ENCODE peak calls at places on chromosomes 16 and 17, in ten cellular contexts. Q is mucosa of descending colon, W is WERI-Rb-1, M is heart left ventricle, N is uterus, S is body of pancreas, C is pancreas, Z is OCI-LY7, E is upper lobe of right lung, D is Peyer's patch. L is an unnamed sample.

GRCh38 chr17:36188891-36189306 is 7.7 kb downstream of the CCL3L1 start:
- DNase-seq in Q (no peak), W (no peak), M (peak; percentile 46), N (no peak), S (peak; percentile 24), C (no peak), Z (peak; percentile 43), E (no peak), D (peak; percentile 86), L (peak; percentile 62)

GRCh38 chr16:59047114-59047513 is 313.0 kb upstream of the GOT2 start:
- DNase-seq in Q (no peak), W (no peak), M (no peak), N (no peak), S (no peak), C (no peak), Z (no peak), E (no peak), D (no peak), L (no peak)

GRCh38 chr16:30997887-30998711 is 12.3 kb downstream of the STX1B start:
- DNase-seq in Q (no peak), W (no peak), M (no peak), N (peak; percentile 60), S (no peak), C (no peak), Z (no peak), E (no peak), D (no peak), L (no peak)

GRCh38 chr16:50767197-50767596 is 25.3 kb downstream of the CYLD start:
- DNase-seq in Q (no peak), W (no peak), M (no peak), N (no peak), S (no peak), C (no peak), Z (no peak), E (no peak), D (no peak), L (no peak)

GRCh38 chr17:19933221-19933620 is 44.4 kb downstream of the AKAP10 start:
- DNase-seq in Q (no peak), W (no peak), M (no peak), N (no peak), S (no peak), C (no peak), Z (no peak), E (no peak), D (no peak), L (no peak)

GRCh38 chr16:29962344-29962994 is 590 bp downstream of the TMEM219 start:
- DNase-seq in Q (no peak), W (no peak), M (no peak), N (no peak), S (no peak), C (no peak), Z (no peak), E (no peak), D (no peak), L (no peak)

GRCh38 chr17:79799174-79799537 is 2.3 kb upstream of the CBX8 start:
- DNase-seq in Q (no peak), W (no peak), M (no peak), N (no peak), S (no peak), C (peak; percentile 60), Z (no peak), E (peak; percentile 67), D (no peak), L (no peak)

GRCh38 chr16:50096791-50097190 is 31.0 kb downstream of the HEATR3 start:
- DNase-seq in Q (no peak), W (no peak), M (no peak), N (no peak), S (no peak), C (no peak), Z (no peak), E (no peak), D (no peak), L (no peak)

GRCh38 chr17:80894439-80894721 is 97.3 kb upstream of the CHMP6 start:
- DNase-seq in Q (no peak), W (no peak), M (no peak), N (no peak), S (no peak), C (no peak), Z (no peak), E (no peak), D (no peak), L (no peak)

GRCh38 chr16:615122-615521 is 15.7 kb upstream of the WFIKKN1 start:
- DNase-seq in Q (no peak), W (no peak), M (no peak), N (no peak), S (no peak), C (no peak), Z (no peak), E (no peak), D (no peak), L (no peak)

GRCh38 chr17:49104511-49105074 is 28.0 kb upstream of the B4GALNT2 start:
- DNase-seq in Q (no peak), W (no peak), M (no peak), N (no peak), S (no peak), C (no peak), Z (no peak), E (no peak), D (no peak), L (no peak)

GRCh38 chr17:5557485-5557884 is 26.8 kb downstream of the NLRP1 start:
- DNase-seq in Q (no peak), W (no peak), M (no peak), N (no peak), S (no peak), C (no peak), Z (no peak), E (no peak), D (no peak), L (no peak)

DNA sequence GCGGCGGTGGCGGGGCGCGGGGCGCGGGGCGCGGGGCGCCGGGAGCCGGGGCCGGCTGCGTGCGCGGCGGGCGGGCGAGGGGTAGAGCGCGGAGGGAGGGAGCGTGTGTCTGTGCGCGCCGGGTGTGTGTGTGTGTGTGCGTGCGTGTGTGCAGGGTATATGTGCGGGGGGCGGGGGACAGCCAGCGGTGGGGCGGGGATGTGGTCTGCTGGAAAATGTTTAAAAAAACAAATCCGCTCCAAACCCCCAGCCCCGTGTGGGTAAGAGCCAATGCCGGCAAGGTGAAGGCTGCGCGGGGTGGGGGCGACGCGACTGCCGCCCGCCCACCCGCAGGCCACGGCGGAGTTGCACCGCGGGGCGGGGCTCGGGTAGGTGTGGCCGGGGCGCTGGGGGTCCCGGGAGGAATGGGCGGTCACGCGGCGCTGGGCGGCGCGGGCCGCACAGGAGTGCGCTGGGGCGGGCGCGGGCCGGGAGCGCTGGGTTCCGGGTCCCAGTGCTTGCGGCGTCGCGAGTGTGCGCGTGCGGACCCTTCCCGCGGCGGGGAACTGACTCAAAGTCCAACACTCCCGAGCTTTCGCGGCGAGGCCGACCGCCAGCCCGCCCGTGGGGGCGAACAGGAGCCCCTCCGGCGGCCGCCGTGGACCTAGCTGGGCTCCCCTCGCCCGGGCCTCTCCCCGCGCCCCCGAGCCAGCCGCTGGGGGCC is at the start of gene CYGB:
- DNase-seq in Q (peak; percentile 55), W (no peak), M (peak; percentile 77), N (peak; percentile 53), S (no peak), C (no peak), Z (no peak), E (peak; percentile 75), D (no peak), L (no peak)
- H3K4me3 ChIP-seq in Q (no peak within 1 kb of the TSS), W (no peak within 1 kb of the TSS), M (peak within 1 kb of the TSS; percentile 33), N (peak within 1 kb of the TSS; percentile 40), S (no peak within 1 kb of the TSS), C (peak within 1 kb of the TSS; percentile 39), Z (no peak within 1 kb of the TSS), E (peak within 1 kb of the TSS; percentile 53), D (peak within 1 kb of the TSS; percentile 50), L (no peak within 1 kb of the TSS)

GRCh38 chr16:35296962-35297653 is 1837.7 kb downstream of the TP53TG3F start:
- DNase-seq in Q (no peak), W (no peak), M (no peak), N (no peak), S (no peak), C (no peak), Z (no peak), E (no peak), D (no peak), L (no peak)

GRCh38 chr16:35298460-35299243 is 1839.2 kb downstream of the TP53TG3F start:
- DNase-seq in Q (no peak), W (no peak), M (no peak), N (no peak), S (no peak), C (no peak), Z (no peak), E (no peak), D (no peak), L (no peak)

GRCh38 chr16:35295856-35296255 is 1836.4 kb downstream of the TP53TG3F start:
- DNase-seq in Q (no peak), W (no peak), M (no peak), N (no peak), S (no peak), C (no peak), Z (no peak), E (no peak), D (no peak), L (no peak)
- TF ChIP-seq CTCF in Q (no peak), W (no peak), M (no peak), N (no peak), S (no peak), C (no peak), Z (no peak), E (no peak), D (no peak), L (no peak)

GRCh38 chr17:7893226-7893880 is 4.8 kb downstream of the CHD3 start:
- DNase-seq in Q (no peak), W (no peak), M (no peak), N (no peak), S (no peak), C (no peak), Z (no peak), E (peak; percentile 21), D (no peak), L (no peak)
- H3K36me3 ChIP-seq in Q (peaks cover 3% of the 10 kb centered on the region), W (peaks cover 69% of the 10 kb centered on the region), M (peaks cover 68% of the 10 kb centered on the region), N (no peaks in the 10 kb centered on the region), S (peaks cover 26% of the 10 kb centered on the region), C (peaks cover 26% of the 10 kb centered on the region), Z (peaks cover 79% of the 10 kb centered on the region), E (peaks cover 80% of the 10 kb centered on the region), D (no peaks in the 10 kb centered on the region), L (peaks cover 25% of the 10 kb centered on the region)

GRCh38 chr16:55207679-55208294 is 116.2 kb upstream of the IRX6 start:
- DNase-seq in Q (no peak), W (no peak), M (no peak), N (no peak), S (peak; percentile 15), C (no peak), Z (no peak), E (no peak), D (no peak), L (no peak)

GRCh38 chr16:55209626-55210025 is 114.4 kb upstream of the IRX6 start:
- DNase-seq in Q (no peak), W (no peak), M (no peak), N (no peak), S (no peak), C (no peak), Z (no peak), E (no peak), D (no peak), L (no peak)

GRCh38 chr16:55214412-55214811 is 109.6 kb upstream of the IRX6 start:
- DNase-seq in Q (no peak), W (no peak), M (no peak), N (no peak), S (no peak), C (no peak), Z (no peak), E (no peak), D (no peak), L (no peak)

GRCh38 chr16:55217392-55217791 is 106.6 kb upstream of the IRX6 start:
- DNase-seq in Q (no peak), W (no peak), M (no peak), N (no peak), S (no peak), C (no peak), Z (no peak), E (no peak), D (no peak), L (no peak)

GRCh38 chr16:55212791-55213190 is 111.2 kb upstream of the IRX6 start:
- DNase-seq in Q (no peak), W (no peak), M (no peak), N (no peak), S (no peak), C (no peak), Z (no peak), E (no peak), D (no peak), L (no peak)
- H3K4me3 ChIP-seq in Q (no peak overlapping the region), W (no peak overlapping the region), M (no peak overlapping the region), N (no peak overlapping the region), S (no peak overlapping the region), C (no peak overlapping the region), Z (no peak overlapping the region), E (no peak overlapping the region), D (no peak overlapping the region), L (no peak overlapping the region)